ENCODE peak calls at places on chromosomes 2 and 18, in five cellular contexts. Q is dermis microvascular lymphatic vessel endothelial cell; P is NCI-H1694; F is stimulated activated CD4-positive, alpha-beta T cell treated with anti-CD3 and anti-CD28 coated beads, Interleukin-1b, Interleukin-23, amount 100 ng/mL, for 24 hours; C is OCI-LY7. B is an unnamed sample.

GRCh38 chr18:58666176-58666575 is 5.1 kb upstream of the MALT1 start:
- DNase-seq in C (no peak), P (no peak), F (no peak), Q (no peak), B (no peak)

GRCh38 chr18:42078711-42079110 is 123.7 kb downstream of the PIK3C3 start:
- DNase-seq in Q (no peak), P (no peak), F (no peak), C (no peak), B (no peak)

GRCh38 chr2:188966079-188966571 is 8.0 kb upstream of the COL3A1 start:
- DNase-seq in C (no peak), P (no peak), F (no peak), Q (no peak), B (no peak)

GRCh38 chr2:50658883-50659282 is 373.0 kb downstream of the NRXN1 start:
- DNase-seq in F (no peak), Q (no peak), P (no peak), C (no peak), B (no peak)

GRCh38 chr2:98508690-98509054 is 64.0 kb downstream of the INPP4A start:
- DNase-seq in Q (no peak), C (no peak), P (no peak), F (peak; percentile 39), B (no peak)

GRCh38 chr2:62566847-62567246 is 60.9 kb upstream of the TMEM17 start:
- DNase-seq in P (no peak), F (no peak), Q (no peak), C (no peak), B (no peak)

GRCh38 chr2:161208527-161209139 is 48.4 kb downstream of the TANK start:
- DNase-seq in Q (peak; percentile 87), P (no peak), F (no peak), C (no peak), B (no peak)

GRCh38 chr2:74917702-74918619 is 40.5 kb upstream of the POLE4 start:
- DNase-seq in Q (no peak), C (no peak), F (no peak), P (no peak), B (no peak)

GRCh38 chr2:126898636-126899035 is at the start of gene TEX51:
- DNase-seq in C (no peak), Q (no peak), F (no peak), P (no peak), B (no peak)

GRCh38 chr2:169895294-169895985 is 68.2 kb downstream of the UBR3 start:
- DNase-seq in P (no peak), F (no peak), Q (no peak), C (no peak), B (no peak)

GRCh38 chr2:187003038-187003543 is 154.1 kb upstream of the ZSWIM2 start:
- DNase-seq in C (no peak), Q (peak; percentile 10), F (no peak), P (no peak), B (no peak)

GRCh38 chr2:151577116-151577515 is 157.2 kb downstream of the NEB start:
- DNase-seq in C (no peak), F (no peak), Q (no peak), P (no peak), B (no peak)

GRCh38 chr2:96642564-96643350 is at the start of gene FER1L5:
- DNase-seq in Q (no peak), F (no peak), P (no peak), C (no peak), B (peak; percentile 92)

GRCh38 chr2:130729311-130730299 is 735 bp downstream of the GPR148 start:
- DNase-seq in P (no peak), Q (no peak), C (no peak), F (no peak), B (peak; percentile 80)

GRCh38 chr2:224956706-224957105 is 85.6 kb downstream of the DOCK10 start:
- DNase-seq in P (peak; percentile 75), C (no peak), F (no peak), Q (no peak), B (peak; percentile 24)

GRCh38 chr2:226466589-226466988 is 333.0 kb downstream of the IRS1 start:
- DNase-seq in C (no peak), P (no peak), F (no peak), Q (no peak), B (no peak)

GRCh38 chr2:222722327-222722946 is 51.0 kb downstream of the MOGAT1 start:
- DNase-seq in Q (no peak), C (peak; percentile 34), F (no peak), P (no peak), B (no peak)

GRCh38 chr2:66489433-66489832 is 54.5 kb downstream of the MEIS1 start:
- DNase-seq in Q (no peak), C (no peak), F (no peak), P (peak; percentile 53), B (peak; percentile 75)

GRCh38 chr2:232351686-232352510 is 26.7 kb upstream of the ALPP start:
- DNase-seq in P (no peak), C (no peak), F (no peak), Q (no peak), B (no peak)

GRCh38 chr2:84939426-84940087 is 31.4 kb upstream of the KCMF1 start:
- DNase-seq in C (peak; percentile 94), Q (no peak), P (no peak), F (peak; percentile 43), B (no peak)